ENCODE peak calls at places on chromosomes 4 and X, in eight cellular contexts. G is adrenal gland, C is kidney, Q is right lobe of liver, A is thyroid gland, F is body of pancreas, B is HCT116, W is tibial artery. E is an unnamed sample.

GRCh38 chrX:65528293-65528692 is 6.3 kb downstream of the LAS1L start:
- DNase-seq in G (no peak), C (no peak), Q (no peak), A (no peak), F (no peak), B (no peak), W (no peak), E (no peak)

GRCh38 chrX:141220342-141221008 is 21.8 kb downstream of the SPANXC start:
- DNase-seq in G (no peak), C (no peak), Q (no peak), A (no peak), F (no peak), B (no peak), W (no peak), E (no peak)

GRCh38 chrX:37825225-37825842 is 22.0 kb downstream of the DYNLT3 start:
- DNase-seq in G (peak; percentile 61), C (no peak), Q (no peak), A (peak; percentile 54), F (peak; percentile 59), B (peak; percentile 8), W (peak; percentile 55), E (no peak)

GRCh38 chrX:153520286-153520917 is 3.0 kb downstream of the ATP2B3 start:
- DNase-seq in G (no peak), C (no peak), Q (no peak), A (no peak), F (no peak), B (no peak), W (no peak), E (no peak)

GRCh38 chr4:87188063-87188462 is 32.4 kb downstream of the KLHL8 start:
- DNase-seq in G (no peak), C (no peak), Q (no peak), A (no peak), F (no peak), B (no peak), W (no peak), E (no peak)

GRCh38 chr4:86092684-86093083 is 267.2 kb downstream of the MAPK10 start:
- DNase-seq in G (no peak), C (no peak), Q (no peak), A (no peak), F (no peak), B (no peak), W (no peak), E (no peak)

GRCh38 chr4:76341063-76341462 is 34.5 kb downstream of the STBD1 start:
- DNase-seq in G (no peak), C (no peak), Q (no peak), A (no peak), F (no peak), B (no peak), W (no peak), E (no peak)

GRCh38 chr4:6393066-6393465 is 79.3 kb downstream of the PPP2R2C start:
- DNase-seq in G (no peak), C (peak; percentile 14), Q (no peak), A (no peak), F (no peak), B (no peak), W (no peak), E (no peak)

GRCh38 chrX:37349131-37350033 is at the start of gene PRRG1:
- DNase-seq in G (peak; percentile 76), C (peak; percentile 92), Q (peak; percentile 88), A (peak; percentile 82), F (peak; percentile 76), B (peak; percentile 61), W (peak; percentile 86), E (peak; percentile 83)

GRCh38 chr4:153521995-153522799 is 56.0 kb downstream of the TMEM131L start:
- DNase-seq in G (no peak), C (no peak), Q (peak; percentile 49), A (no peak), F (no peak), B (no peak), W (no peak), E (no peak)

GRCh38 chr4:142355417-142355930 is 490.6 kb downstream of the INPP4B start:
- DNase-seq in G (no peak), C (no peak), Q (no peak), A (no peak), F (no peak), B (no peak), W (no peak), E (no peak)

GRCh38 chr4:144906181-144906895 is 191.7 kb downstream of the ANAPC10 start:
- DNase-seq in G (no peak), C (no peak), Q (no peak), A (no peak), F (no peak), B (no peak), W (no peak), E (no peak)

GRCh38 chr4:83503974-83504373 is 19.1 kb upstream of the ABRAXAS1 start:
- DNase-seq in G (no peak), C (no peak), Q (no peak), A (no peak), F (no peak), B (no peak), W (no peak), E (no peak)

GRCh38 chr4:8778301-8778700 is 93.3 kb downstream of the HMX1 start:
- DNase-seq in G (no peak), C (peak; percentile 35), Q (no peak), A (no peak), F (no peak), B (no peak), W (no peak), E (peak; percentile 61)

GRCh38 chrX:154097003-154097596 is 417 bp downstream of the MECP2 start:
- DNase-seq in G (peak; percentile 68), C (peak; percentile 90), Q (peak; percentile 78), A (peak; percentile 69), F (peak; percentile 55), B (no peak), W (peak; percentile 84), E (peak; percentile 62)

GRCh38 chrX:110012818-110013484 is 10.0 kb downstream of the TMEM164 start:
- DNase-seq in G (no peak), C (no peak), Q (no peak), A (no peak), F (peak; percentile 29), B (no peak), W (no peak), E (no peak)

GRCh38 chr4:25635501-25635900 is 20.1 kb upstream of the SLC34A2 start:
- DNase-seq in G (no peak), C (no peak), Q (no peak), A (no peak), F (no peak), B (peak; percentile 39), W (no peak), E (no peak)
- H3K4me1 ChIP-seq in G (no peaks in the 10 kb centered on the region), C (no peaks in the 10 kb centered on the region), Q (no peaks in the 10 kb centered on the region), A (peaks cover 13% of the 10 kb centered on the region), F (no peaks in the 10 kb centered on the region), B (peaks cover 16% of the 10 kb centered on the region), W (no peaks in the 10 kb centered on the region), E (no peaks in the 10 kb centered on the region)

GRCh38 chr4:7570156-7570778 is 135.5 kb upstream of the PSAPL1 start:
- DNase-seq in G (no peak), C (no peak), Q (no peak), A (no peak), F (no peak), B (no peak), W (no peak), E (no peak)

GRCh38 chr4:7571736-7572135 is 137.0 kb upstream of the PSAPL1 start:
- DNase-seq in G (no peak), C (no peak), Q (no peak), A (no peak), F (no peak), B (no peak), W (no peak), E (no peak)

GRCh38 chr4:7571001-7571400 is 136.3 kb upstream of the PSAPL1 start:
- DNase-seq in G (no peak), C (no peak), Q (no peak), A (no peak), F (no peak), B (no peak), W (no peak), E (no peak)

GRCh38 chr4:7573692-7574091 is 139.0 kb upstream of the PSAPL1 start:
- DNase-seq in G (no peak), C (no peak), Q (no peak), A (no peak), F (no peak), B (no peak), W (no peak), E (no peak)

DNA sequence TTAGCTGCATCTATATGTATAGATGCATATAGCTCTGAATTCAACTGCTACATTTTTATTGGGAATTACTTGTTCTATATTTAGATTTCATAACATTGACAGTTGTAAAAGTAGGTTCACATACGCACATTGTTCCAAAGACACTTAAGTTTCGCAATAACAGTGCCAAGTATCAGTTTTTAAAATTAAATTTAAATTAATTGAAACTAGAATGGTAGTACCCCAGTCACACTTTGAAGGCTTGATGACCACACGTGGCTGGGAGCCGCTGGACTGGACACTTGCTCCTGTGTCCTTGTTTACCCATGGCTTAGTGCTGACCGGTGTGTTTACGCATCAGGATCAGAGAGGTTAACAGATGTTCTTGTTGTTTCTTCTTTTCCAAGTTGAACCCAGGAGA is 140.7 kb upstream of the PSAPL1 start:
- DNase-seq in G (no peak), C (no peak), Q (no peak), A (no peak), F (no peak), B (no peak), W (no peak), E (no peak)
- H3K9me3 ChIP-seq in G (peaks cover 17% of the 10 kb centered on the region), C (peaks cover 46% of the 10 kb centered on the region), Q (peaks cover 10% of the 10 kb centered on the region), A (no peaks in the 10 kb centered on the region), F (no peaks in the 10 kb centered on the region), B (peaks cover 13% of the 10 kb centered on the region), W (peaks cover 41% of the 10 kb centered on the region), E (no peaks in the 10 kb centered on the region)

DNA sequence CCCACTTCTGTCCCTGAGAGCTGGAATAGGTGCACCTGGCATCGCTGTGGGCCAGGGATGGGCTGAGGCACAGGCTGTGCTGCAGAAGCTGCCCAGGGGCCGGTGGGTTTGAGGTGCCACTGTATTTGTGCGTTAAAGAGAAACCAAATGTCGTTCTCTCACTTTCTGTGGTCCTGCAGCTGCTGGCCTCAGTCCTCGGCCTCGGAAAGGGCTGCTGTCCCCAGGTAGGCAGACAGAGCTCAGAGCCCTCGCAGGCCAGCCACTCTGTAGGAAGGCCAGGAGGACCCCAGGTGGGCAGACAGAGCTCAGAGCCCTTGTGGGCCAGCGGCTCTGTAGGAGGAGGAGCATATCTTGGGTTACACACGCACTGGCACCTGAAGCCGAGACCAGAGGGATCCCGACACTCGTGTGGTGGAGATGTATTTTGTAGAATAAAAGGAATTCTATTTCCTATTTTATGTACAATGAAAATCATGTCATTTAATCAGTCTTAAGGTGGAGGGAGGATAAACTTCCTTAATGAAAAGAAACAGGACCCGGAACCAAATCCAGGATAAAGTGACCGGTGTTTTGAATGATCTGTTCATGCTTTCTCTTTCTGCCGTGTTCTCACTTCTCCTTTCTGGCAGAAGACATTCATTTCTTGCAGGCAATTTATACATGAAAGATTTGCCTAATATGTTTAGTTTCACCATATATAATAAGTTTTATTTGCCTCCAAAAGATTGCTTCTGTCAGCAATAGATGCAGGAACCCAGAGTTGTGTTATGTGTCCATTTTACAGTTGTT is 54.4 kb upstream of the HGFAC start:
- DNase-seq in G (no peak), C (peak; percentile 55), Q (no peak), A (no peak), F (no peak), B (no peak), W (no peak), E (no peak)
- H3K4me1 ChIP-seq in G (peaks cover 12% of the 10 kb centered on the region), C (peaks cover 25% of the 10 kb centered on the region), Q (no peaks in the 10 kb centered on the region), A (peaks cover 22% of the 10 kb centered on the region), F (peaks cover 23% of the 10 kb centered on the region), B (peaks cover 7% of the 10 kb centered on the region), W (peaks cover 21% of the 10 kb centered on the region), E (no peaks in the 10 kb centered on the region)

DNA sequence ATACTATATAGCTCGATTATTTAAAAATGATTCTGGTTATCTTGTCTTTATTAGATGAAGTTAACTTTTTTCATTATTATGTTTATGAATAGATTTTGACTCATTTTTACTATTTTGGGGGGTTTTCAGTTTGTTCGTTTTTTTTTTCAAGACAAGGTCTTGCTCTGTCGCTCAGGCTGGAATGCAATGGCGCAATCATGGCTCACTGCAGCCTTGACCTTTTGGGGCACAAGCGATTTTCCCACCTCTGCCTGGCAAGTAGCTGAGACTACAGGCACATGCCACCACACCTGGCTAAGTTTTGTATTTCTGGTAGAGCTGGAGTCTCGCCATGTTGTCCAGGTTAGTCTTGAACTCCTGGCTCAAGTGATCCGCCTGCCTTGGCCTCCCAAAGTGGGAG is 24.9 kb upstream of the FOXR2 start:
- DNase-seq in G (no peak), C (no peak), Q (no peak), A (no peak), F (no peak), B (no peak), W (no peak), E (no peak)
- H3K9me3 ChIP-seq in G (no peaks in the 10 kb centered on the region), C (no peaks in the 10 kb centered on the region), Q (no peaks in the 10 kb centered on the region), A (no peaks in the 10 kb centered on the region), F (no peaks in the 10 kb centered on the region), B (no peaks in the 10 kb centered on the region), W (no peaks in the 10 kb centered on the region), E (no peaks in the 10 kb centered on the region)